ENCODE peak calls at places on chromosomes 1 and 21, in four cellular contexts. One of them, this sample, is unnamed.

GRCh38 chr1:234773936-234774677 is 164.1 kb upstream of the IRF2BP2 start:
- DNase-seq in brain microvascular endothelial cell: no peak
- DNase-seq in endothelial cell of umbilical vein: no peak
- DNase-seq in fibroblast of lung: no peak
- DNase-seq in this sample: no peak

GRCh38 chr1:200739499-200740290 is 1.0 kb downstream of the CAMSAP2 start:
- DNase-seq in brain microvascular endothelial cell: no peak
- DNase-seq in endothelial cell of umbilical vein: peak
- DNase-seq in fibroblast of lung: peak
- DNase-seq in this sample: no peak

GRCh38 chr1:155255243-155256100 is at the start of gene ENTREP3:
- DNase-seq in brain microvascular endothelial cell: peak
- DNase-seq in endothelial cell of umbilical vein: peak
- DNase-seq in fibroblast of lung: peak
- DNase-seq in this sample: no peak

GRCh38 chr1:176877557-176877956 is 287.0 kb downstream of the ASTN1 start:
- DNase-seq in brain microvascular endothelial cell: no peak
- DNase-seq in endothelial cell of umbilical vein: no peak
- DNase-seq in fibroblast of lung: no peak
- DNase-seq in this sample: no peak

GRCh38 chr21:42258885-42259407 is 40.0 kb downstream of the ABCG1 start:
- DNase-seq in brain microvascular endothelial cell: no peak
- DNase-seq in endothelial cell of umbilical vein: no peak
- DNase-seq in fibroblast of lung: no peak
- DNase-seq in this sample: no peak

GRCh38 chr1:27348861-27349783 is 7.3 kb downstream of the SYTL1 start:
- DNase-seq in brain microvascular endothelial cell: no peak
- DNase-seq in endothelial cell of umbilical vein: no peak
- DNase-seq in fibroblast of lung: peak
- DNase-seq in this sample: no peak

GRCh38 chr1:6260961-6261614 is at the start of gene GPR153:
- DNase-seq in brain microvascular endothelial cell: no peak
- DNase-seq in endothelial cell of umbilical vein: peak
- DNase-seq in fibroblast of lung: peak
- DNase-seq in this sample: no peak

GRCh38 chr1:164983023-164983650 is 373.4 kb downstream of the LMX1A start:
- DNase-seq in brain microvascular endothelial cell: no peak
- DNase-seq in endothelial cell of umbilical vein: no peak
- DNase-seq in fibroblast of lung: no peak
- DNase-seq in this sample: no peak

GRCh38 chr1:219660666-219661463 is 48.0 kb upstream of the ZC3H11B start:
- DNase-seq in brain microvascular endothelial cell: peak
- DNase-seq in endothelial cell of umbilical vein: peak
- DNase-seq in fibroblast of lung: peak
- DNase-seq in this sample: peak

GRCh38 chr1:153597206-153597605 is 15.7 kb downstream of the S100A16 start:
- DNase-seq in brain microvascular endothelial cell: peak
- DNase-seq in endothelial cell of umbilical vein: peak
- DNase-seq in fibroblast of lung: peak
- DNase-seq in this sample: no peak

GRCh38 chr1:180486092-180486491 is 16.3 kb downstream of the ACBD6 start:
- DNase-seq in brain microvascular endothelial cell: no peak
- DNase-seq in endothelial cell of umbilical vein: no peak
- DNase-seq in fibroblast of lung: no peak
- DNase-seq in this sample: no peak

GRCh38 chr1:160711528-160712311 is at the start of gene CD48:
- DNase-seq in brain microvascular endothelial cell: no peak
- DNase-seq in endothelial cell of umbilical vein: no peak
- DNase-seq in fibroblast of lung: no peak
- DNase-seq in this sample: no peak

GRCh38 chr1:153431928-153432327 is 15.6 kb downstream of the S100A7A start:
- DNase-seq in brain microvascular endothelial cell: no peak
- DNase-seq in endothelial cell of umbilical vein: no peak
- DNase-seq in fibroblast of lung: no peak
- DNase-seq in this sample: no peak

GRCh38 chr1:204288061-204288588 is 71.6 kb downstream of the PLEKHA6 start:
- DNase-seq in brain microvascular endothelial cell: no peak
- DNase-seq in endothelial cell of umbilical vein: no peak
- DNase-seq in fibroblast of lung: peak
- DNase-seq in this sample: no peak

GRCh38 chr1:160261526-160261877 is 847 bp downstream of the DCAF8 start:
- DNase-seq in brain microvascular endothelial cell: peak
- DNase-seq in endothelial cell of umbilical vein: peak
- DNase-seq in fibroblast of lung: peak
- DNase-seq in this sample: peak

GRCh38 chr1:25616932-25617625 is 488 bp downstream of the MAN1C1 start:
- DNase-seq in brain microvascular endothelial cell: no peak
- DNase-seq in endothelial cell of umbilical vein: no peak
- DNase-seq in fibroblast of lung: no peak
- DNase-seq in this sample: no peak

GRCh38 chr1:179087665-179088064 is 5.8 kb downstream of the TOR3A start:
- DNase-seq in brain microvascular endothelial cell: no peak
- DNase-seq in endothelial cell of umbilical vein: peak
- DNase-seq in fibroblast of lung: no peak
- DNase-seq in this sample: no peak

GRCh38 chr1:171865106-171865505 is 23.8 kb downstream of the DNM3 start:
- DNase-seq in brain microvascular endothelial cell: no peak
- DNase-seq in endothelial cell of umbilical vein: no peak
- DNase-seq in fibroblast of lung: no peak
- DNase-seq in this sample: no peak

GRCh38 chr1:10737651-10738050 is 58.8 kb downstream of the CASZ1 start:
- DNase-seq in brain microvascular endothelial cell: no peak
- DNase-seq in endothelial cell of umbilical vein: no peak
- DNase-seq in fibroblast of lung: no peak
- DNase-seq in this sample: no peak

GRCh38 chr1:168321945-168322344 is 41.3 kb downstream of the TBX19 start:
- DNase-seq in brain microvascular endothelial cell: peak
- DNase-seq in endothelial cell of umbilical vein: peak
- DNase-seq in fibroblast of lung: peak
- DNase-seq in this sample: no peak

GRCh38 chr1:207002731-207003146 is 29.8 kb downstream of the C1orf116 start:
- DNase-seq in brain microvascular endothelial cell: no peak
- DNase-seq in endothelial cell of umbilical vein: no peak
- DNase-seq in fibroblast of lung: peak
- DNase-seq in this sample: no peak

GRCh38 chr21:44049182-44049581 is 37.1 kb downstream of the TRAPPC10 start:
- DNase-seq in brain microvascular endothelial cell: no peak
- DNase-seq in endothelial cell of umbilical vein: peak
- DNase-seq in fibroblast of lung: no peak
- DNase-seq in this sample: no peak

GRCh38 chr1:206850401-206850800 is 15.0 kb upstream of the IL20 start:
- DNase-seq in brain microvascular endothelial cell: no peak
- DNase-seq in endothelial cell of umbilical vein: no peak
- DNase-seq in fibroblast of lung: no peak
- DNase-seq in this sample: no peak

GRCh38 chr1:29789910-29790247 is 553.6 kb downstream of the PTPRU start:
- DNase-seq in brain microvascular endothelial cell: no peak
- DNase-seq in endothelial cell of umbilical vein: no peak
- DNase-seq in fibroblast of lung: no peak
- DNase-seq in this sample: no peak

GRCh38 chr1:61446531-61446991 is 278.4 kb downstream of the TM2D1 start:
- DNase-seq in brain microvascular endothelial cell: no peak
- DNase-seq in endothelial cell of umbilical vein: peak
- DNase-seq in fibroblast of lung: peak
- DNase-seq in this sample: no peak

GRCh38 chr1:150826299-150826698 is 18.2 kb upstream of the CTSK start:
- DNase-seq in brain microvascular endothelial cell: no peak
- DNase-seq in endothelial cell of umbilical vein: no peak
- DNase-seq in fibroblast of lung: no peak
- DNase-seq in this sample: no peak

GRCh38 chr1:42153598-42153995 is 387 bp downstream of the GUCA2B start:
- DNase-seq in brain microvascular endothelial cell: no peak
- DNase-seq in endothelial cell of umbilical vein: no peak
- DNase-seq in fibroblast of lung: no peak
- DNase-seq in this sample: no peak

GRCh38 chr1:185694081-185694480 is 40.1 kb upstream of the HMCN1 start:
- DNase-seq in brain microvascular endothelial cell: peak
- DNase-seq in endothelial cell of umbilical vein: peak
- DNase-seq in fibroblast of lung: no peak
- DNase-seq in this sample: no peak

GRCh38 chr1:166908942-166909341 is 32.9 kb upstream of the TADA1 start:
- DNase-seq in brain microvascular endothelial cell: peak
- DNase-seq in endothelial cell of umbilical vein: no peak
- DNase-seq in fibroblast of lung: peak
- DNase-seq in this sample: no peak

GRCh38 chr21:46048926-46049889 is 48.7 kb upstream of the COL6A2 start:
- DNase-seq in brain microvascular endothelial cell: peak
- DNase-seq in endothelial cell of umbilical vein: no peak
- DNase-seq in fibroblast of lung: peak
- DNase-seq in this sample: peak

GRCh38 chr1:209335090-209335692 is 248.3 kb upstream of the CAMK1G start:
- DNase-seq in brain microvascular endothelial cell: peak
- DNase-seq in endothelial cell of umbilical vein: peak
- DNase-seq in fibroblast of lung: peak
- DNase-seq in this sample: peak

GRCh38 chr21:31505975-31506374 is 153.5 kb upstream of the SOD1 start:
- DNase-seq in brain microvascular endothelial cell: no peak
- DNase-seq in endothelial cell of umbilical vein: no peak
- DNase-seq in fibroblast of lung: no peak
- DNase-seq in this sample: no peak

GRCh38 chr21:31514598-31514997 is 144.9 kb upstream of the SOD1 start:
- DNase-seq in brain microvascular endothelial cell: peak
- DNase-seq in endothelial cell of umbilical vein: no peak
- DNase-seq in fibroblast of lung: peak
- DNase-seq in this sample: no peak

GRCh38 chr21:31511258-31511657 is 148.2 kb upstream of the SOD1 start:
- DNase-seq in brain microvascular endothelial cell: no peak
- DNase-seq in endothelial cell of umbilical vein: no peak
- DNase-seq in fibroblast of lung: no peak
- DNase-seq in this sample: no peak

GRCh38 chr21:31503939-31504338 is 155.6 kb upstream of the SOD1 start:
- DNase-seq in brain microvascular endothelial cell: no peak
- DNase-seq in endothelial cell of umbilical vein: no peak
- DNase-seq in fibroblast of lung: no peak
- DNase-seq in this sample: no peak

DNA sequence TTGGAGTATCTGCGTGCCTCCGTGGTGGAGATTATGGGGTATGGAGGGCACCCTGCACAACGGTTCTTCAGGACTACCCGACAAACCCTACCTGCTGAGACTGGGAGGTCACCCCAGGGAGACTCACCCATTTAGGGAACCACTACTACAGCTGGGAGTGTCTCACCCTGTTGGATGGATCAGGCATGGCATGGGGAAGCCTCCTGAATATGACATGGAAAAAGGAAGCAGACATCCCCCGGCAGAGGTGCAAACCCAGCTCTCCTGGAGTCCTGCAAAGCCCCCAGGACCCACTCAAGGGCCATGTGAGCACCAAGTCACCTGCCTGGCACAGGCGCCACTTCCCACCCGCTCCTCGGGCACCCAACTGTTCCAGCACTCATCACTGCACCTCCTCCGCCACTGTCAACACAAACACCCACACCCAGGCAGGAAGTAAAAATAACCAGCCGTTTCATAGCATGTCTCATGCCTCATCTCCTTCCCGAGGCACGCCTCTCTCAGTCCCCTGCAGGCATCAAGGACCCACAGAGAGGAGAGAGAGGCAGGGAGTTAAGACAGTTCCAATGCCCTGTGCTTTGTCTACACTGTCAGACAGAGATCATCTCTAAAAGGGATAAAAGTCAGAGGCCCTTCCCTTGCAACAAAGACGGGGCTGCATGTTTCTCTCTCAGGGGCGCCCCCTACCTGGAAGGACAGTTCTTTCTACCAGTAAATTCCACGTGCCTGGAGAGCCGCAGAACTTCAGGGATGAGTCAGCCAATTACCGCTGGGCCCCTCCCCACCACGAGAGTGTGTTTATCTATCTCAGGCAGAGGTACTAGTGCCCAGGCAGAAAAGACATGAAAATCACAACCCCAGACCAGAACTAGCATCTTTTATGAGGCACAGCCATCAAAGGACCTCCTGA is 150.1 kb upstream of the SOD1 start:
- DNase-seq in brain microvascular endothelial cell: peak
- DNase-seq in endothelial cell of umbilical vein: no peak
- DNase-seq in fibroblast of lung: peak
- DNase-seq in this sample: no peak
- TF ChIP-seq CTCF in brain microvascular endothelial cell: peak
- TF ChIP-seq CTCF in endothelial cell of umbilical vein: no peak
- TF ChIP-seq CTCF in fibroblast of lung: no peak
- TF ChIP-seq CTCF in this sample: no peak

GRCh38 chr1:212566522-212567479 is 41.8 kb upstream of the ATF3 start:
- DNase-seq in brain microvascular endothelial cell: no peak
- DNase-seq in endothelial cell of umbilical vein: peak
- DNase-seq in fibroblast of lung: peak
- DNase-seq in this sample: peak
- H3K4me3 ChIP-seq in brain microvascular endothelial cell: peak
- H3K4me3 ChIP-seq in endothelial cell of umbilical vein: peak
- H3K4me3 ChIP-seq in fibroblast of lung: peak
- H3K4me3 ChIP-seq in this sample: peak

GRCh38 chr1:215241451-215241850 is 158.9 kb downstream of the KCNK2 start:
- DNase-seq in brain microvascular endothelial cell: no peak
- DNase-seq in endothelial cell of umbilical vein: no peak
- DNase-seq in fibroblast of lung: no peak
- DNase-seq in this sample: no peak

DNA sequence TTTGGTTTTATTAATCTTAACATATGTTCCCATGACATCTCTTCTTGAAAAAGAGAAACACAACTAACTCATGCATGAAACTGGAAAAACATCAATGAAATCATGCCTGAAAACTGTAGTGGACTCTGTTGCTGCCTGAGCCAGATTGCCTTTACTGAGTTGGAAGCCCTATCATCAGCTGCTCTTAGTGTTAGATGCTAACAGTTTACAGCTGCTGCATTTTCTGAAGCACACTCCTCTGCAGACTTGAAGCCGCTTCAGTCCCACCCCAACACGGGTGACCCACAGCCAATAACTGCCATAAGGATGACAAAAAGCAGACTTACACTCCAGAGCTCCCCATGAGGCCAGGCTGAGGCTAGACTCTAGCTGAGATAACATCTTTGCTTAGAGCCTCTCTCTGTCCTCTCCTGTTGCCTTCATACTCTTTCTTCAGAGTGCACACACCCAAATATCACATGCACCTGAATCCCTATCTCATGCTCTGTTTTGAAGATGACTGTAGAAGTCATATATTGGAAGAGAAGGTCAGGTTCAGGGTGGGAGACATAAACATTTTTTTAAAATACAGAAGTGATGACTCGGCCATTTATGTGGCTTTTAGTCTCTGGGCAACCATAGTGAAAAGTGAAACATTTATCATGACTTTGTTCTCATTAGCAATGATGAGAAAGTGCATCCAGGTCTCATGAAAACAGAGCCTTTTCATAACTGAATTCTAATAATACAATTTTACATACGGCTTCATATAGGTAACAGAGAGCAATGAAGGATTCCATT is 160.9 kb downstream of the KCNK2 start:
- DNase-seq in brain microvascular endothelial cell: no peak
- DNase-seq in endothelial cell of umbilical vein: no peak
- DNase-seq in fibroblast of lung: peak
- DNase-seq in this sample: no peak
- H3K27ac ChIP-seq in brain microvascular endothelial cell: no peak
- H3K27ac ChIP-seq in endothelial cell of umbilical vein: no peak
- H3K27ac ChIP-seq in fibroblast of lung: no peak
- H3K27ac ChIP-seq in this sample: no peak

GRCh38 chr1:226062558-226063361 is at the start of gene H3-3A:
- DNase-seq in brain microvascular endothelial cell: peak
- DNase-seq in endothelial cell of umbilical vein: peak
- DNase-seq in fibroblast of lung: peak
- DNase-seq in this sample: peak
- TF ChIP-seq CTCF in brain microvascular endothelial cell: no peak
- TF ChIP-seq CTCF in endothelial cell of umbilical vein: no peak
- TF ChIP-seq CTCF in fibroblast of lung: no peak
- TF ChIP-seq CTCF in this sample: peak